ENCODE peak calls at places on chromosomes 6 and 20, in four cellular contexts. F is GM12878, B is A549, W is HepG2. J is an unnamed sample.

GRCh38 chr6:42158011-42158410 is 15.2 kb upstream of the GUCA1A start:
- DNase-seq in W (no peak), F (no peak), B (no peak), J (no peak)

GRCh38 chr6:53931086-53931485 is 136.3 kb downstream of the LRRC1 start:
- DNase-seq in B (no peak), F (no peak), W (no peak), J (no peak)

GRCh38 chr20:51978081-51978501 is 175.8 kb upstream of the SALL4 start:
- DNase-seq in F (no peak), W (no peak), B (no peak), J (no peak)

GRCh38 chr20:53202781-53203180 is 230.6 kb downstream of the TSHZ2 start:
- DNase-seq in F (no peak), W (no peak), B (peak; percentile 8), J (no peak)

GRCh38 chr6:159193923-159194322 is 24.7 kb downstream of the FNDC1 start:
- DNase-seq in F (no peak), B (no peak), W (no peak), J (no peak)

GRCh38 chr20:22006306-22006705 is 300.8 kb downstream of the PAX1 start:
- DNase-seq in W (no peak), B (no peak), F (no peak), J (no peak)

GRCh38 chr6:44339763-44340625 is 2.5 kb upstream of the SPATS1 start:
- DNase-seq in W (no peak), F (no peak), B (peak; percentile 22), J (no peak)

GRCh38 chr20:46004187-46004586 is 4.5 kb upstream of the MMP9 start:
- DNase-seq in B (no peak), W (no peak), F (no peak), J (no peak)

GRCh38 chr20:20860078-20860806 is 147.8 kb upstream of the RALGAPA2 start:
- DNase-seq in B (peak; percentile 87), W (peak; percentile 87), F (peak; percentile 15), J (peak; percentile 72)

GRCh38 chr6:157096522-157096921 is 226.8 kb downstream of the TMEM242 start:
- DNase-seq in F (no peak), W (peak; percentile 83), B (no peak), J (no peak)

GRCh38 chr20:24495266-24495665 is 25.8 kb downstream of the SYNDIG1 start:
- DNase-seq in B (no peak), F (no peak), W (no peak), J (no peak)

GRCh38 chr20:50543326-50543725 is 33.1 kb downstream of the PTPN1 start:
- DNase-seq in B (no peak), F (no peak), W (no peak), J (no peak)

GRCh38 chr6:147941143-147941542 is 401.5 kb upstream of the SASH1 start:
- DNase-seq in W (no peak), F (no peak), B (no peak), J (no peak)

GRCh38 chr6:127192911-127193503 is 73.7 kb upstream of the RNF146 start:
- DNase-seq in W (no peak), B (no peak), F (no peak), J (no peak)

GRCh38 chr6:28408076-28408802 is 8.7 kb upstream of the ZSCAN12 start:
- DNase-seq in W (no peak), F (no peak), B (no peak), J (peak; percentile 45)

GRCh38 chr6:134254118-134254517 is 63.8 kb downstream of the SGK1 start:
- DNase-seq in B (no peak), W (peak; percentile 26), F (no peak), J (no peak)

GRCh38 chr20:59253779-59254319 is 46.6 kb upstream of the EDN3 start:
- DNase-seq in B (no peak), W (no peak), F (no peak), J (no peak)

GRCh38 chr6:125102901-125103300 is 50.7 kb upstream of the TPD52L1 start:
- DNase-seq in B (peak; percentile 70), F (no peak), W (peak; percentile 29), J (no peak)

GRCh38 chr20:15976047-15976731 is 597.1 kb downstream of the KIF16B start:
- DNase-seq in F (no peak), B (no peak), W (no peak), J (no peak)

GRCh38 chr6:56803594-56803993 is 151.3 kb upstream of the BEND6 start:
- DNase-seq in F (no peak), B (no peak), W (no peak), J (no peak)

GRCh38 chr6:23659125-23659524 is 466.9 kb upstream of the NRSN1 start:
- DNase-seq in F (no peak), B (peak; percentile 1), W (peak; percentile 16), J (no peak)

GRCh38 chr6:90074161-90074560 is 179.9 kb downstream of the GJA10 start:
- DNase-seq in B (no peak), F (no peak), W (peak; percentile 15), J (no peak)

GRCh38 chr6:158835616-158836221 is 16.6 kb upstream of the EZR start:
- DNase-seq in F (no peak), W (peak; percentile 40), B (no peak), J (peak; percentile 79)

GRCh38 chr6:116954938-116955337 is 77.9 kb downstream of the RFX6 start:
- DNase-seq in W (peak; percentile 85), F (no peak), B (no peak), J (no peak)

GRCh38 chr20:51136326-51136725 is 113.4 kb upstream of the KCNG1 start:
- DNase-seq in B (no peak), W (no peak), F (no peak), J (no peak)

GRCh38 chr20:20083796-20084195 is 31.5 kb downstream of the CFAP61 start:
- DNase-seq in F (peak; percentile 2), B (peak; percentile 39), W (peak; percentile 52), J (peak; percentile 6)

GRCh38 chr6:69866351-69867074 is at the start of gene COL19A1:
- DNase-seq in F (peak; percentile 76), W (no peak), B (no peak), J (no peak)

GRCh38 chr20:23235173-23236027 is 115.2 kb upstream of the NXT1 start:
- DNase-seq in B (peak; percentile 78), W (peak; percentile 50), F (no peak), J (peak; percentile 66)

GRCh38 chr20:60050193-60050960 is 92.2 kb downstream of the CDH26 start:
- DNase-seq in F (no peak), W (peak; percentile 18), B (peak; percentile 19), J (no peak)

GRCh38 chr6:36432151-36432633 is 10.5 kb downstream of the PXT1 start:
- DNase-seq in W (no peak), F (no peak), B (no peak), J (no peak)

GRCh38 chr20:64086801-64087200 is 2.6 kb upstream of the LKAAEAR1 start:
- DNase-seq in F (no peak), B (no peak), W (no peak), J (no peak)

GRCh38 chr6:170185175-170185970 is 105.5 kb downstream of the DLL1 start:
- DNase-seq in B (no peak), F (no peak), W (no peak), J (no peak)

GRCh38 chr20:56993020-56993419 is 273.4 kb downstream of the BMP7 start:
- DNase-seq in W (no peak), F (no peak), B (no peak), J (no peak)

GRCh38 chr20:56996533-56996932 is 269.9 kb downstream of the BMP7 start:
- DNase-seq in W (no peak), F (no peak), B (no peak), J (no peak)

GRCh38 chr20:56994006-56994405 is 272.4 kb downstream of the BMP7 start:
- DNase-seq in B (no peak), F (no peak), W (no peak), J (no peak)

GRCh38 chr20:56995635-56996075 is 270.8 kb downstream of the BMP7 start:
- DNase-seq in B (peak; percentile 36), W (peak; percentile 23), F (no peak), J (peak; percentile 60)

DNA sequence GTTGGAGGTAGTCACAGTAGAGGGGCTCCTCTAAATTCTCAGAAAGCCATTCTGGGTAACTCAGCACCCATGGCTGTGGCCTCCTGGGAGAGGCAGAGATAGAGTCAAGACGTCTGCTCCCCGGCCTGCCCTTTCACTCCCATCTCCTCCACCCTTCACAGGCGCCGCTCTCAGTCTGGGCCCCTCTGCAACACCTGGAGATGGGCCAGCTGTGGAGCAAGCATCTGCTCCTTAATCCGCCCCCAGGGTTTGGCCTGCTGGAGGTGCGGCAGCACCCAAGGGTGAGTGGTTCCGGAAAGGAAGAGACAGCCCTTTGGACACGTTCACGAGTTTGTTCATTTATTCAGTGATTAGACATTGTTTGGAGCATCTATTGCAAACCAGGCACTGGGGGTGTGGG is 271.3 kb downstream of the BMP7 start:
- DNase-seq in W (no peak), F (no peak), B (no peak), J (no peak)
- TF ChIP-seq ESRRA in W (no peak), F (no peak), B (no peak), J (no peak)

GRCh38 chr6:40359808-40360207 is 227.4 kb downstream of the LRFN2 start:
- DNase-seq in F (no peak), B (no peak), W (no peak), J (no peak)

GRCh38 chr6:40358473-40359460 is 228.4 kb downstream of the LRFN2 start:
- DNase-seq in B (no peak), F (no peak), W (no peak), J (no peak)

DNA sequence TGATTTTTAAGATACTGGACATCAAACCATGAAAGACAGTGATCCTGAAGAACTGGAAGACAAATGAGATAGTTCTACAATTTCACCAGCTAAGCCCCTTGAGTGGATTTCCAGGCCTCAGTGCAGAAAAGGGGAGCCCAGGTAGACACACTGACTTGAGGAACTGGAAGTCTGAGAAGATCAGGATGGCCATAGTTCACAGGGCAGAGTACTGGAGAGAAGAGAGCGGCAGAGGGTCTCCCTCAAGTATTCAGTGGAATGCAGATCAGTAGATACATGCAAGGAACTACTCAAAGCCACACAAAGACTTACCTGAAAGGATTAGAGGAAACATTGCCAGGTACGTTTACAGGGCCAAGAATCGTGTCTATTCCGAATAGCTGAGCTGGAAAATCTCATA is 224.3 kb downstream of the LRFN2 start:
- DNase-seq in F (no peak), B (no peak), W (no peak), J (no peak)
- TF ChIP-seq MYC in F (no peak), B (no peak), W (no peak), J (no peak)

GRCh38 chr20:62395311-62396242 is 8.7 kb downstream of the RPS21 start:
- DNase-seq in B (no peak), W (no peak), F (no peak), J (no peak)

GRCh38 chr20:62392621-62393164 is 5.8 kb downstream of the RPS21 start:
- DNase-seq in F (no peak), B (no peak), W (no peak), J (no peak)

GRCh38 chr20:62394248-62395245 is 7.6 kb downstream of the RPS21 start:
- DNase-seq in W (no peak), F (no peak), B (no peak), J (no peak)

GRCh38 chr20:62393266-62393665 is 6.4 kb downstream of the RPS21 start:
- DNase-seq in B (no peak), F (no peak), W (no peak), J (no peak)

GRCh38 chr20:62393830-62394229 is 6.9 kb downstream of the RPS21 start:
- DNase-seq in B (no peak), W (no peak), F (no peak), J (no peak)
- TF ChIP-seq ESRRA in B (no peak), W (no peak), F (no peak), J (no peak)

DNA sequence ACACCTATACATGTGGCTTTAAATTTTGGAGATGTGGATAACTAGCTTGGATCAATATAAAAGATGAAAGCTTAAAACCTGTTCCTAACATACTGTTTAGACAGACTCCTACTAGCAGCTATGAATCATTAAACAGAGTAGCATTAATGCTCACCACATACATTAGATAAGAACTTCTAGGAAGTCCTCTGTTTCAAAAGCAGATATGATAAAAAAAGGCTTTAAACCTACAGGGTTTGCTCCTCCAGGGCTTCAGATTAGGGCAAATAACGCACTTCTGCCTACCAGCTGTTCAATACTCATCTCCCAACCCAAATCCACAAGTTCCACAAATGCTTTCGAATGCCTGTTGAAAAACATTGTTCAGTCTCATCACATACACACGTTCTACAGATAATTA is 1.5 kb downstream of the REPS1 start:
- DNase-seq in F (no peak), B (no peak), W (peak; percentile 27), J (peak; percentile 17)
- TF ChIP-seq MYC in F (no peak), B (no peak), W (no peak), J (no peak)

J was measured in K562.